ENCODE peak calls at places on chromosomes 12 and 14, in six cellular contexts. Z, V, B, S, M and C are unnamed samples.

GRCh38 chr12:57001448-57001906 is 4.9 kb downstream of the ZBTB39 start:
- DNase-seq in Z (no peak), V (peak; percentile 66), B (peak; percentile 82), S (peak; percentile 84), M (peak; percentile 65), C (peak; percentile 69)

GRCh38 chr14:71942904-71943694 is 10.9 kb downstream of the RGS6 start:
- DNase-seq in Z (no peak), V (no peak), B (no peak), S (no peak), M (no peak), C (no peak)

GRCh38 chr14:87113286-87113685 is 879.7 kb downstream of the GALC start:
- DNase-seq in Z (no peak), V (no peak), B (no peak), S (no peak), M (no peak), C (no peak)

GRCh38 chr12:102043928-102044327 is 17.9 kb downstream of the WASHC3 start:
- DNase-seq in Z (no peak), V (no peak), B (no peak), S (no peak), M (no peak), C (no peak)

GRCh38 chr14:72480465-72481243 is 413.2 kb downstream of the DPF3 start:
- DNase-seq in Z (no peak), V (no peak), B (no peak), S (no peak), M (no peak), C (no peak)

GRCh38 chr12:56763753-56764657 is 881 bp downstream of the HSD17B6 start:
- DNase-seq in Z (no peak), V (no peak), B (no peak), S (no peak), M (peak; percentile 21), C (no peak)

GRCh38 chr12:32947203-32947795 is 50.7 kb upstream of the PKP2 start:
- DNase-seq in Z (no peak), V (no peak), B (no peak), S (peak; percentile 7), M (peak; percentile 2), C (peak; percentile 45)

GRCh38 chr14:85421166-85421877 is 108.6 kb upstream of the FLRT2 start:
- DNase-seq in Z (no peak), V (no peak), B (no peak), S (no peak), M (peak; percentile 83), C (peak; percentile 69)

GRCh38 chr14:22438742-22439141 is 150.3 kb downstream of the DAD1 start:
- DNase-seq in Z (no peak), V (no peak), B (no peak), S (no peak), M (no peak), C (no peak)

GRCh38 chr12:133130808-133131128 is 341 bp downstream of the ZNF10 start:
- DNase-seq in Z (peak; percentile 32), V (peak; percentile 50), B (peak; percentile 36), S (no peak), M (no peak), C (no peak)

GRCh38 chr14:44979740-44980346 is 17.9 kb downstream of the TOGARAM1 start:
- DNase-seq in Z (no peak), V (peak; percentile 45), B (no peak), S (no peak), M (no peak), C (no peak)

GRCh38 chr14:102507891-102508312 is 1.7 kb downstream of the ANKRD9 start:
- DNase-seq in Z (no peak), V (no peak), B (no peak), S (no peak), M (no peak), C (no peak)

GRCh38 chr14:53156238-53156637 is 3.1 kb upstream of the DDHD1 start:
- DNase-seq in Z (no peak), V (no peak), B (no peak), S (no peak), M (no peak), C (no peak)

GRCh38 chr12:114920828-114921579 is 237.0 kb upstream of the TBX3 start:
- DNase-seq in Z (no peak), V (no peak), B (no peak), S (no peak), M (peak; percentile 98), C (peak; percentile 94)

GRCh38 chr12:132065609-132066344 is 78.3 kb downstream of the DDX51 start:
- DNase-seq in Z (no peak), V (no peak), B (no peak), S (no peak), M (no peak), C (no peak)

GRCh38 chr12:32397703-32398102 is 1.7 kb upstream of the FGD4 start:
- DNase-seq in Z (no peak), V (no peak), B (no peak), S (no peak), M (no peak), C (no peak)

GRCh38 chr14:55191881-55192616 is 664 bp upstream of the DLGAP5 start:
- DNase-seq in Z (no peak), V (no peak), B (no peak), S (no peak), M (no peak), C (no peak)

GRCh38 chr14:61514006-61514830 is 181.1 kb upstream of the HIF1A start:
- DNase-seq in Z (no peak), V (no peak), B (no peak), S (no peak), M (peak; percentile 54), C (no peak)

GRCh38 chr14:75720828-75721227 is 59.8 kb downstream of the TTLL5 start:
- DNase-seq in Z (peak; percentile 27), V (peak; percentile 85), B (no peak), S (no peak), M (peak; percentile 53), C (peak; percentile 9)

GRCh38 chr14:69712637-69713088 is 54.3 kb upstream of the SRSF5 start:
- DNase-seq in Z (no peak), V (peak; percentile 62), B (peak; percentile 43), S (no peak), M (no peak), C (peak; percentile 68)

GRCh38 chr12:129613311-129613710 is 290.5 kb downstream of the TMEM132D start:
- DNase-seq in Z (no peak), V (no peak), B (no peak), S (no peak), M (no peak), C (no peak)

GRCh38 chr14:101197595-101198397 is 294.3 kb upstream of the RTL1 start:
- DNase-seq in Z (no peak), V (no peak), B (no peak), S (no peak), M (no peak), C (no peak)

GRCh38 chr12:6996040-6996441 is 22.2 kb downstream of the LPCAT3 start:
- DNase-seq in Z (no peak), V (peak; percentile 90), B (no peak), S (no peak), M (peak; percentile 76), C (peak; percentile 62)

GRCh38 chr12:121198949-121199348 is 11.0 kb upstream of the P2RX4 start:
- DNase-seq in Z (no peak), V (no peak), B (no peak), S (no peak), M (no peak), C (no peak)

GRCh38 chr12:113766880-113767878 is 198.9 kb downstream of the RBM19 start:
- DNase-seq in Z (no peak), V (no peak), B (no peak), S (peak; percentile 80), M (peak; percentile 66), C (peak; percentile 56)

GRCh38 chr12:63862187-63863107 is 17.9 kb downstream of the SRGAP1 start:
- DNase-seq in Z (no peak), V (peak; percentile 63), B (peak; percentile 18), S (peak; percentile 67), M (no peak), C (peak; percentile 59)

GRCh38 chr14:61701946-61702345 is 6.6 kb downstream of the HIF1A start:
- DNase-seq in Z (no peak), V (no peak), B (no peak), S (no peak), M (no peak), C (no peak)

GRCh38 chr12:63790608-63790945 is 10.9 kb downstream of the RXYLT1 start:
- DNase-seq in Z (no peak), V (no peak), B (no peak), S (no peak), M (no peak), C (no peak)

GRCh38 chr12:112418596-112419268 is at the start of gene PTPN11:
- DNase-seq in Z (peak; percentile 88), V (peak; percentile 85), B (peak; percentile 94), S (peak; percentile 64), M (peak; percentile 56), C (peak; percentile 80)
- TF ChIP-seq CTCF in Z (peak; percentile 48), V (no peak), B (peak; percentile 47), S (peak; percentile 73), M (no peak), C (peak; percentile 52)

GRCh38 chr12:125332900-125333299 is 267.7 kb downstream of the AACS start:
- DNase-seq in Z (no peak), V (no peak), B (no peak), S (no peak), M (no peak), C (no peak)

GRCh38 chr12:125331342-125332052 is 266.3 kb downstream of the AACS start:
- DNase-seq in Z (no peak), V (no peak), B (no peak), S (peak; percentile 7), M (no peak), C (no peak)

GRCh38 chr12:125336246-125336645 is 271.0 kb downstream of the AACS start:
- DNase-seq in Z (no peak), V (no peak), B (no peak), S (no peak), M (no peak), C (no peak)

GRCh38 chr12:125329239-125330238 is 264.3 kb downstream of the AACS start:
- DNase-seq in Z (no peak), V (no peak), B (no peak), S (no peak), M (no peak), C (no peak)

DNA sequence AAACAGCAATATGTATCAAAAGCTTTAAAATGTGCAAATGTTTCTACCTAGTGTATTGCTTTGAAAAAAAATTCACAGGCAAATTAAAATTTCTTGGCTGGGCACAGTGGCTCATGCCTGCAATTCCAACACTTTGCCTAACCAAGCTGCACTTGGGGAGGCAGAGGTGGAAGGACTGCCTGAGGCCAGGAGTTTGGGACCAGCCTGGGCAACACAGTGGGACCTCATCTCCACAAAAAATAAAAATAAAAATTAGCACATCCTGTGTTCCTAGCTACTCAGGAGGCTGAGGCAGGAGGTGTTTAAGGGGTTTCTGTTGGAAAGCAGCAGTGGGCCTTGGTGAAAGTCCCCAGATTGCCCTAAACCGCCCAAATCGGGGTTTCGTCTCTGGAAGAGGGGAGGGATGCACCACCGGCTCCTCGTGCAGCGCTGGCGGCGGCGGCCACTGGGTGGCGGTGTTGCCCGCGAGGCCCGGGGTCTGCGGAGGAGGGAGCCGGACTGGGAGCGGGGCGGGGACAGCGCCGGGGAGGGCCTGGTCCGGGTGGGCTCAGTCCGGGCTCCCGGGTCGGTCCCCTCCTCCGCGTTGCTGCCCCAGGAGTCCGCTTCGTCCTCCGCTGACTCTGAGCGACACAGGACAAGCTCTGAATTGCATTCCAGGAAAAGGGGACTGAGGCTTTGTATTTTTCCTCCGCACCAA is 265.6 kb downstream of the AACS start:
- DNase-seq in Z (peak; percentile 81), V (peak; percentile 58), B (peak; percentile 97), S (peak; percentile 80), M (peak; percentile 6), C (peak; percentile 51)
- TF ChIP-seq CTCF in Z (peak; percentile 87), V (peak; percentile 79), B (peak; percentile 94), S (peak; percentile 89), M (peak; percentile 50), C (peak; percentile 96)

GRCh38 chr14:67166450-67166853 is 22.8 kb upstream of the GARIN2 start:
- DNase-seq in Z (no peak), V (peak; percentile 29), B (peak; percentile 24), S (no peak), M (peak; percentile 63), C (peak; percentile 62)
- TF ChIP-seq CTCF in Z (peak; percentile 92), V (peak; percentile 66), B (peak; percentile 76), S (peak; percentile 96), M (peak; percentile 91), C (peak; percentile 79)

GRCh38 chr12:51025748-51026654 is at the start of gene SLC11A2:
- DNase-seq in Z (peak; percentile 95), V (peak; percentile 97), B (peak; percentile 91), S (peak; percentile 98), M (peak; percentile 90), C (peak; percentile 96)
- TF ChIP-seq CTCF in Z (peak; percentile 46), V (no peak), B (no peak), S (no peak), M (no peak), C (no peak)